ENCODE peak calls at places on chromosomes 12 and 14, in nine cellular contexts. V is caudate nucleus; O is Ammon's horn; A is stimulated activated CD4-positive, alpha-beta T cell treated with anti-CD3 and anti-CD28 coated beads, Interleukin-15, amount 100 ng/mL, for 48 hours; E is NCI-H2029 treated with DMSO at 0.1 percent for 48 hours; X is NCI-H1092; T is GM12891; U is HEK293T; J is effector memory CD8-positive, alpha-beta T cell. K is an unnamed sample.
A peak's percentile ranks its signal among the peaks of the same experiment; 100 is the strongest.

GRCh38 chr12:47988073-47989022 is 15.9 kb downstream of the COL2A1 start:
- DNase-seq in V (no peak), O (no peak), A (no peak), E (no peak), X (peak; percentile 41), T (no peak), U (no peak), J (no peak), K (no peak)

GRCh38 chr12:133203344-133204263 is 22.3 kb downstream of the ZNF268 start:
- DNase-seq in V (no peak), O (no peak), A (no peak), E (no peak), X (no peak), T (no peak), U (no peak), J (no peak), K (peak; percentile 46)

GRCh38 chr12:50188280-50188781 is 21.2 kb upstream of the CERS5 start:
- DNase-seq in V (no peak), O (no peak), A (no peak), E (no peak), X (no peak), T (no peak), U (no peak), J (no peak), K (peak; percentile 91)

GRCh38 chr12:128938886-128939285 is 85.6 kb downstream of the GLT1D1 start:
- DNase-seq in V (no peak), O (no peak), A (no peak), E (no peak), X (no peak), T (no peak), U (no peak), J (no peak), K (no peak)

GRCh38 chr14:69901113-69901951 is 22.1 kb downstream of the SMOC1 start:
- DNase-seq in V (no peak), O (peak; percentile 29), A (no peak), E (no peak), X (no peak), T (no peak), U (no peak), J (no peak), K (no peak)

GRCh38 chr12:120483621-120484020 is 12.3 kb upstream of the DYNLL1 start:
- DNase-seq in V (no peak), O (no peak), A (no peak), E (no peak), X (no peak), T (no peak), U (no peak), J (no peak), K (no peak)

GRCh38 chr12:3885179-3886094 is 12.2 kb upstream of the PARP11 start:
- DNase-seq in V (peak; percentile 20), O (peak; percentile 70), A (no peak), E (no peak), X (peak; percentile 20), T (no peak), U (peak; percentile 19), J (peak; percentile 32), K (no peak)

GRCh38 chr14:87081004-87081403 is 912.0 kb downstream of the GALC start:
- DNase-seq in V (no peak), O (no peak), A (no peak), E (no peak), X (no peak), T (no peak), U (no peak), J (no peak), K (no peak)

GRCh38 chr12:62764251-62764650 is 170.7 kb downstream of the PPM1H start:
- DNase-seq in V (no peak), O (no peak), A (no peak), E (no peak), X (no peak), T (no peak), U (no peak), J (no peak), K (no peak)

GRCh38 chr14:104133496-104133895 is 4.9 kb upstream of the KIF26A start:
- DNase-seq in V (no peak), O (no peak), A (no peak), E (no peak), X (no peak), T (no peak), U (no peak), J (no peak), K (no peak)

GRCh38 chr12:124814741-124815613 is 48.7 kb downstream of the SCARB1 start:
- DNase-seq in V (peak; percentile 19), O (no peak), A (no peak), E (peak; percentile 16), X (peak; percentile 72), T (no peak), U (no peak), J (no peak), K (no peak)

GRCh38 chr12:87652026-87652425 is 377.2 kb downstream of the C12orf50 start:
- DNase-seq in V (no peak), O (no peak), A (no peak), E (no peak), X (no peak), T (no peak), U (no peak), J (no peak), K (no peak)

GRCh38 chr14:89537911-89538310 is 120.9 kb upstream of the FOXN3 start:
- DNase-seq in V (no peak), O (no peak), A (no peak), E (no peak), X (no peak), T (no peak), U (no peak), J (no peak), K (no peak)

GRCh38 chr14:68131907-68132306 is 312.3 kb downstream of the RAD51B start:
- DNase-seq in V (no peak), O (no peak), A (no peak), E (no peak), X (no peak), T (no peak), U (no peak), J (no peak), K (no peak)

GRCh38 chr12:121804417-121805111 is 755 bp downstream of the SETD1B start:
- DNase-seq in V (no peak), O (no peak), A (no peak), E (peak; percentile 19), X (no peak), T (no peak), U (no peak), J (peak; percentile 53), K (no peak)

GRCh38 chr12:1309610-1310009 is 284.8 kb downstream of the FBXL14 start:
- DNase-seq in V (no peak), O (no peak), A (no peak), E (no peak), X (no peak), T (no peak), U (no peak), J (no peak), K (no peak)

GRCh38 chr14:72075649-72076334 is 143.6 kb downstream of the RGS6 start:
- DNase-seq in V (no peak), O (no peak), A (no peak), E (no peak), X (no peak), T (no peak), U (no peak), J (no peak), K (no peak)

GRCh38 chr14:70018713-70019201 is 139.5 kb downstream of the SMOC1 start:
- DNase-seq in V (no peak), O (peak; percentile 64), A (no peak), E (no peak), X (no peak), T (no peak), U (no peak), J (no peak), K (no peak)

GRCh38 chr12:93776581-93777018 is 99.4 kb downstream of the CRADD start:
- DNase-seq in V (peak; percentile 52), O (peak; percentile 63), A (no peak), E (no peak), X (no peak), T (no peak), U (no peak), J (no peak), K (no peak)

GRCh38 chr12:50072198-50072907 is 12.8 kb upstream of the SMARCD1 start:
- DNase-seq in V (no peak), O (no peak), A (no peak), E (no peak), X (no peak), T (no peak), U (no peak), J (no peak), K (no peak)

GRCh38 chr14:76926521-76927251 is 100.5 kb downstream of the LRRC74A start:
- DNase-seq in V (peak; percentile 94), O (peak; percentile 60), A (peak; percentile 35), E (no peak), X (no peak), T (peak; percentile 73), U (no peak), J (peak; percentile 65), K (no peak)

GRCh38 chr12:122651520-122652224 is 51.5 kb downstream of the HCAR2 start:
- DNase-seq in V (no peak), O (no peak), A (no peak), E (no peak), X (no peak), T (no peak), U (no peak), J (no peak), K (peak; percentile 66)

GRCh38 chr12:23236056-23236455 is 611.1 kb downstream of the ETNK1 start:
- DNase-seq in V (no peak), O (no peak), A (no peak), E (no peak), X (no peak), T (no peak), U (no peak), J (no peak), K (no peak)

GRCh38 chr14:72664651-72665050 is 229.2 kb downstream of the DPF3 start:
- DNase-seq in V (no peak), O (no peak), A (no peak), E (no peak), X (no peak), T (no peak), U (no peak), J (no peak), K (no peak)

GRCh38 chr12:114780746-114781399 is 96.9 kb upstream of the TBX3 start:
- DNase-seq in V (no peak), O (no peak), A (no peak), E (no peak), X (no peak), T (no peak), U (no peak), J (no peak), K (no peak)

GRCh38 chr12:293199-293598 is 30.6 kb upstream of the SLC6A13 start:
- DNase-seq in V (no peak), O (no peak), A (no peak), E (no peak), X (no peak), T (no peak), U (no peak), J (no peak), K (no peak)

GRCh38 chr14:103562135-103562384 is 397 bp downstream of the BAG5 start:
- DNase-seq in V (no peak), O (no peak), A (no peak), E (no peak), X (no peak), T (no peak), U (no peak), J (no peak), K (no peak)

GRCh38 chr12:105214670-105215375 is 21.2 kb downstream of the APPL2 start:
- DNase-seq in V (no peak), O (no peak), A (no peak), E (peak; percentile 65), X (no peak), T (no peak), U (no peak), J (no peak), K (peak; percentile 98)

GRCh38 chr14:71665157-71665556 is 267.1 kb upstream of the RGS6 start:
- DNase-seq in V (no peak), O (no peak), A (no peak), E (no peak), X (no peak), T (no peak), U (no peak), J (no peak), K (no peak)

GRCh38 chr14:71320734-71321555 is 413.7 kb downstream of the PCNX1 start:
- DNase-seq in V (peak; percentile 53), O (peak; percentile 54), A (peak; percentile 42), E (no peak), X (peak; percentile 12), T (peak; percentile 41), U (peak; percentile 59), J (peak; percentile 58), K (no peak)

GRCh38 chr14:59772252-59772651 is 98.3 kb downstream of the RTN1 start:
- DNase-seq in V (no peak), O (no peak), A (no peak), E (no peak), X (no peak), T (no peak), U (no peak), J (no peak), K (no peak)